ENCODE peak calls at places on chromosome 3, in four cellular contexts. J is small intestine, I is heart right ventricle, U is thoracic aorta. O is an unnamed sample.

GRCh38 chr3:124217542-124217941 is 225.6 kb upstream of the ROPN1 start:
- DNase-seq in J (peak; percentile 45), I (peak; percentile 71), U (no peak), O (peak; percentile 41)

GRCh38 chr3:57221883-57222282 is 5.6 kb upstream of the APPL1 start:
- DNase-seq in J (peak; percentile 11), I (no peak), U (no peak), O (no peak)

GRCh38 chr3:101133638-101134037 is 140.4 kb upstream of the ABI3BP start:
- DNase-seq in J (peak; percentile 18), I (no peak), U (no peak), O (no peak)

GRCh38 chr3:53114412-53115074 is 15.7 kb downstream of the RFT1 start:
- DNase-seq in J (no peak), I (no peak), U (no peak), O (no peak)

GRCh38 chr3:127158614-127159221 is 34.2 kb upstream of the PRR23E start:
- DNase-seq in J (no peak), I (no peak), U (no peak), O (peak; percentile 34)

GRCh38 chr3:198071602-198072285 is 111.7 kb downstream of the LMLN start:
- DNase-seq in J (peak; percentile 14), I (no peak), U (no peak), O (no peak)

GRCh38 chr3:143267984-143268383 is 148.4 kb downstream of the CHST2 start:
- DNase-seq in J (no peak), I (no peak), U (no peak), O (no peak)

GRCh38 chr3:11564577-11565001 is 79.1 kb downstream of the VGLL4 start:
- DNase-seq in J (no peak), I (no peak), U (no peak), O (no peak)

GRCh38 chr3:132199451-132199850 is 117.8 kb upstream of the ACP3 start:
- DNase-seq in J (no peak), I (no peak), U (no peak), O (peak; percentile 34)

GRCh38 chr3:148992027-148992634 is 791 bp downstream of the GYG1 start:
- DNase-seq in J (peak; percentile 71), I (peak; percentile 51), U (peak; percentile 20), O (peak; percentile 46)

GRCh38 chr3:12024959-12025570 is 20.9 kb downstream of the SYN2 start:
- DNase-seq in J (no peak), I (no peak), U (no peak), O (no peak)

GRCh38 chr3:158418035-158418434 is 153.0 kb upstream of the MLF1 start:
- DNase-seq in J (no peak), I (no peak), U (no peak), O (no peak)

GRCh38 chr3:44058022-44058867 is 183.4 kb upstream of the TOPAZ1 start:
- DNase-seq in J (no peak), I (no peak), U (no peak), O (no peak)

GRCh38 chr3:47365213-47366153 is 15.3 kb upstream of the PTPN23 start:
- DNase-seq in J (no peak), I (peak; percentile 15), U (no peak), O (no peak)

GRCh38 chr3:197422506-197422905 is 124.1 kb upstream of the DLG1 start:
- DNase-seq in J (no peak), I (no peak), U (no peak), O (no peak)

GRCh38 chr3:12979151-12979946 is 93.9 kb downstream of the IQSEC1 start:
- DNase-seq in J (no peak), I (no peak), U (no peak), O (no peak)

GRCh38 chr3:195863121-195864061 is 45.0 kb downstream of the TNK2 start:
- DNase-seq in J (peak; percentile 75), I (peak; percentile 88), U (peak; percentile 72), O (peak; percentile 85)

GRCh38 chr3:113439576-113439975 is 1.7 kb downstream of the CFAP44 start:
- DNase-seq in J (no peak), I (no peak), U (no peak), O (no peak)

GRCh38 chr3:134309987-134310700 is 59.5 kb upstream of the RYK start:
- DNase-seq in J (peak; percentile 95), I (no peak), U (no peak), O (no peak)

GRCh38 chr3:78204977-78205376 is 1165.1 kb downstream of the ROBO2 start:
- DNase-seq in J (no peak), I (peak; percentile 3), U (no peak), O (no peak)

GRCh38 chr3:44337253-44337652 is 1.3 kb upstream of the TCAIM start:
- DNase-seq in J (peak; percentile 26), I (no peak), U (no peak), O (no peak)

GRCh38 chr3:67647390-67647878 is 7.0 kb downstream of the SUCLG2 start:
- DNase-seq in J (peak; percentile 52), I (peak; percentile 9), U (no peak), O (no peak)

GRCh38 chr3:14423963-14424362 is 21.6 kb downstream of the SLC6A6 start:
- DNase-seq in J (no peak), I (no peak), U (no peak), O (no peak)

GRCh38 chr3:14424711-14425573 is 22.5 kb downstream of the SLC6A6 start:
- DNase-seq in J (no peak), I (no peak), U (no peak), O (peak; percentile 64)

GRCh38 chr3:14425574-14426304 is 23.3 kb downstream of the SLC6A6 start:
- DNase-seq in J (peak; percentile 85), I (no peak), U (no peak), O (no peak)

GRCh38 chr3:14422016-14422963 is 19.9 kb downstream of the SLC6A6 start:
- DNase-seq in J (no peak), I (no peak), U (no peak), O (no peak)

GRCh38 chr3:14423197-14423743 is 20.9 kb downstream of the SLC6A6 start:
- DNase-seq in J (peak; percentile 81), I (no peak), U (no peak), O (no peak)
- H3K27ac ChIP-seq in J (peak overlapping the region; percentile 47), I (no peak overlapping the region), U (no peak overlapping the region), O (peak overlapping the region; percentile 98)

GRCh38 chr3:97825101-97825500 is 3.3 kb downstream of the CRYBG3 start:
- DNase-seq in J (no peak), I (no peak), U (no peak), O (no peak)

GRCh38 chr3:97831140-97831539 is 9.3 kb downstream of the CRYBG3 start:
- DNase-seq in J (no peak), I (no peak), U (no peak), O (no peak)

GRCh38 chr3:97830627-97831026 is 8.8 kb downstream of the CRYBG3 start:
- DNase-seq in J (no peak), I (no peak), U (no peak), O (no peak)

GRCh38 chr3:97827741-97828471 is 6.1 kb downstream of the CRYBG3 start:
- DNase-seq in J (no peak), I (no peak), U (no peak), O (no peak)

GRCh38 chr3:97829198-97829597 is 7.4 kb downstream of the CRYBG3 start:
- DNase-seq in J (no peak), I (no peak), U (no peak), O (no peak)
- H3K4me1 ChIP-seq in J (no peaks in the 10 kb centered on the region), I (peaks cover 27% of the 10 kb centered on the region), U (no peaks in the 10 kb centered on the region), O (peaks cover 6% of the 10 kb centered on the region)

GRCh38 chr3:37862219-37862711 is 585 bp downstream of the CTDSPL start:
- DNase-seq in J (peak; percentile 54), I (peak; percentile 52), U (no peak), O (peak; percentile 85)
- H3K4me3 ChIP-seq in J (peak overlapping the region; percentile 66), I (peak overlapping the region; percentile 72), U (peak overlapping the region; percentile 90), O (peak overlapping the region; percentile 63)

GRCh38 chr3:27713435-27713880 is 8.7 kb downstream of the EOMES start:
- DNase-seq in J (no peak), I (no peak), U (no peak), O (no peak)

GRCh38 chr3:27714692-27715453 is 7.2 kb downstream of the EOMES start:
- DNase-seq in J (peak; percentile 79), I (no peak), U (no peak), O (peak; percentile 84)

GRCh38 chr3:27712136-27713065 is 9.7 kb downstream of the EOMES start:
- DNase-seq in J (peak; percentile 82), I (peak; percentile 72), U (no peak), O (peak; percentile 91)

GRCh38 chr3:27714101-27714526 is 8.0 kb downstream of the EOMES start:
- DNase-seq in J (no peak), I (no peak), U (no peak), O (no peak)

GRCh38 chr3:27713066-27713400 is 9.1 kb downstream of the EOMES start:
- DNase-seq in J (no peak), I (no peak), U (no peak), O (no peak)
- H3K27ac ChIP-seq in J (no peak overlapping the region), I (no peak overlapping the region), U (no peak overlapping the region), O (no peak overlapping the region)

DNA sequence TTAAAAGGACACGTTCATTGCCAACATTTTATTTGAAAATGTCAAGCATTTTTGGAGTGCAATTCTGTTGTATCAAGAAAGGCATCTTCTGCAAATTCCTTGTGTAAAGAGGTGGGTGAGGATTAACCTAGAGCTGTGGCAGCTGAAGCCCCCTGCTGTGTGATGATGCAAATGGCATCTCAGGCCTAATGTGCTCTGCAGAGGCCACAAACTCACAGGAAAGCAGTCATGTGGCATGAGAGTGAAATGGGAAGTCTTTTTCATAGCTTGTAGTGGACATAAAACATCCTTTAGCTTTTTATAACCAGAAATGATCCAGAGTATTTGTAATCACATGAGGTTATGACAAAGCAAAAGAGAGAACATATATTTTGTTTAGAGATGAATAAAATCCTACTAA is 6.4 kb downstream of the CADM2 start:
- DNase-seq in J (no peak), I (no peak), U (no peak), O (no peak)
- H3K4me1 ChIP-seq in J (no peaks in the 10 kb centered on the region), I (no peaks in the 10 kb centered on the region), U (peaks cover 2% of the 10 kb centered on the region), O (no peaks in the 10 kb centered on the region)

GRCh38 chr3:157176108-157176507 is 16.2 kb upstream of the CCNL1 start:
- DNase-seq in J (no peak), I (no peak), U (no peak), O (no peak)
- H3K4me3 ChIP-seq in J (peak overlapping the region; percentile 54), I (peak overlapping the region; percentile 66), U (peak overlapping the region; percentile 83), O (peak overlapping the region; percentile 38)

GRCh38 chr3:54345976-54346375 is 223.6 kb downstream of the CACNA2D3 start:
- DNase-seq in J (no peak), I (no peak), U (no peak), O (no peak)

GRCh38 chr3:54347933-54348332 is 225.6 kb downstream of the CACNA2D3 start:
- DNase-seq in J (no peak), I (no peak), U (no peak), O (no peak)

GRCh38 chr3:54353547-54354339 is 231.4 kb downstream of the CACNA2D3 start:
- DNase-seq in J (no peak), I (no peak), U (no peak), O (no peak)

GRCh38 chr3:54344601-54345216 is 222.4 kb downstream of the CACNA2D3 start:
- DNase-seq in J (no peak), I (no peak), U (no peak), O (no peak)

DNA sequence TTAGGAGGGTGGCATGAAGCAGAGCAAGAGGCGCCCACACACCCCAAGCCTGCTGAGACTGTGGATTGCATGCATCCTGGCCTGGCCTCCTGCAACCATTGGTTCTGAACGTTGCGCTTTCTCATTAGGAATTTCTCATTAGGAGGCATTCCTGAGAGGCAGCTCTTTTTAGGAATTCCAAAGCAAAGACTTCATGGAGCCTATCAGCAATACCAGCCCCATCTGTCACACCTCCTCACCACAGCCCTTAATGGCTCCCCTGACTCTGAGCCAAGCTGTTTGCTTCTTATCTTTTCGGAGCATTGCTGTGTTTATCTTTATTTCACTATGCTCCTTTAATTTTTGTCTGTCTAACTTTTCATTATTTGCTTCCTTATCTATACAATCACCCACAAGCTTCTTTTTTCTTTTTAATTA is 226.9 kb downstream of the CACNA2D3 start:
- DNase-seq in J (no peak), I (no peak), U (no peak), O (no peak)
- H3K27ac ChIP-seq in J (no peak overlapping the region), I (no peak overlapping the region), U (no peak overlapping the region), O (no peak overlapping the region)

O was measured in left lung.